ENCODE peak calls at places on chromosomes 5 and 9, in eight cellular contexts. Y, W, G, T, S, K, U and H are unnamed samples.

GRCh38 chr5:107813559-107813958 is 142.8 kb upstream of the EFNA5 start:
- DNase-seq in Y (no peak), W (no peak), G (no peak), T (peak; percentile 71), S (no peak), K (no peak), U (no peak), H (no peak)

GRCh38 chr5:177334155-177334551 is 17.3 kb downstream of the LMAN2 start:
- DNase-seq in Y (no peak), W (no peak), G (no peak), T (no peak), S (no peak), K (no peak), U (no peak), H (no peak)

GRCh38 chr9:124128568-124128967 is 117.0 kb downstream of the LHX2 start:
- DNase-seq in Y (no peak), W (no peak), G (peak; percentile 50), T (no peak), S (no peak), K (no peak), U (no peak), H (no peak)

GRCh38 chr5:129053438-129053837 is 41.1 kb upstream of the ISOC1 start:
- DNase-seq in Y (no peak), W (no peak), G (no peak), T (no peak), S (no peak), K (no peak), U (no peak), H (no peak)

GRCh38 chr5:96177303-96177869 is 215.7 kb upstream of the ELL2 start:
- DNase-seq in Y (peak; percentile 87), W (no peak), G (peak; percentile 94), T (no peak), S (peak; percentile 12), K (no peak), U (peak; percentile 15), H (peak; percentile 56)

GRCh38 chr5:132134384-132134783 is 60.8 kb downstream of the CSF2 start:
- DNase-seq in Y (peak; percentile 34), W (peak; percentile 23), G (peak; percentile 59), T (peak; percentile 61), S (peak; percentile 8), K (no peak), U (peak; percentile 8), H (no peak)

GRCh38 chr5:142770650-142771609 is 753 bp downstream of the ARHGAP26 start:
- DNase-seq in Y (peak; percentile 62), W (peak; percentile 81), G (peak; percentile 49), T (peak; percentile 50), S (no peak), K (peak; percentile 68), U (peak; percentile 75), H (peak; percentile 62)

GRCh38 chr5:83567741-83568530 is 96.4 kb downstream of the VCAN start:
- DNase-seq in Y (peak; percentile 91), W (no peak), G (peak; percentile 86), T (peak; percentile 55), S (no peak), K (no peak), U (no peak), H (no peak)

GRCh38 chr5:19874811-19875210 is 113.2 kb downstream of the CDH18 start:
- DNase-seq in Y (no peak), W (no peak), G (no peak), T (no peak), S (no peak), K (no peak), U (no peak), H (no peak)

GRCh38 chr5:53874409-53874808 is 314.0 kb downstream of the NDUFS4 start:
- DNase-seq in Y (peak; percentile 53), W (peak; percentile 59), G (peak; percentile 21), T (no peak), S (no peak), K (peak; percentile 5), U (peak; percentile 12), H (peak; percentile 13)

GRCh38 chr9:70111641-70112236 is 68.1 kb downstream of the MAMDC2 start:
- DNase-seq in Y (no peak), W (no peak), G (peak; percentile 88), T (no peak), S (peak; percentile 44), K (no peak), U (no peak), H (peak; percentile 22)

GRCh38 chr9:1217076-1217475 is 166.9 kb downstream of the DMRT2 start:
- DNase-seq in Y (peak; percentile 44), W (no peak), G (no peak), T (no peak), S (no peak), K (no peak), U (no peak), H (no peak)

GRCh38 chr9:126637002-126637849 is 23.5 kb downstream of the LMX1B start:
- DNase-seq in Y (no peak), W (no peak), G (no peak), T (no peak), S (no peak), K (no peak), U (no peak), H (no peak)

GRCh38 chr5:92562065-92562464 is 1019.0 kb downstream of the NR2F1-AS1 start:
- DNase-seq in Y (peak; percentile 13), W (no peak), G (no peak), T (no peak), S (no peak), K (no peak), U (no peak), H (no peak)

GRCh38 chr9:124628741-124629140 is 121.5 kb upstream of the NR5A1 start:
- DNase-seq in Y (no peak), W (no peak), G (no peak), T (no peak), S (no peak), K (no peak), U (no peak), H (no peak)

GRCh38 chr9:129285382-129285781 is 107.3 kb upstream of the IER5L start:
- DNase-seq in Y (no peak), W (no peak), G (no peak), T (no peak), S (no peak), K (no peak), U (no peak), H (no peak)

GRCh38 chr5:31811210-31811609 is 172.3 kb downstream of the PDZD2 start:
- DNase-seq in Y (peak; percentile 93), W (no peak), G (peak; percentile 87), T (no peak), S (peak; percentile 48), K (no peak), U (no peak), H (no peak)

GRCh38 chr5:169707714-169708113 is 70.6 kb downstream of the DOCK2 start:
- DNase-seq in Y (no peak), W (no peak), G (no peak), T (no peak), S (no peak), K (no peak), U (no peak), H (no peak)

GRCh38 chr5:54558362-54558761 is 40.8 kb downstream of the SNX18 start:
- DNase-seq in Y (no peak), W (no peak), G (no peak), T (no peak), S (no peak), K (no peak), U (no peak), H (no peak)

GRCh38 chr9:111330124-111330523 is at the start of gene OR2K2:
- DNase-seq in Y (no peak), W (no peak), G (no peak), T (no peak), S (no peak), K (no peak), U (no peak), H (no peak)
- TF ChIP-seq EZH2phosphoT487 in Y (no peak), W (no peak), G (no peak), T (no peak), S (no peak), K (no peak), U (no peak), H (no peak)

GRCh38 chr9:33446507-33447403 is 638 bp downstream of the AQP3 start:
- DNase-seq in Y (peak; percentile 70), W (no peak), G (peak; percentile 68), T (peak; percentile 86), S (no peak), K (peak; percentile 24), U (peak; percentile 68), H (peak; percentile 82)

GRCh38 chr9:33447404-33448158 is at the start of gene AQP3:
- DNase-seq in Y (peak; percentile 73), W (peak; percentile 89), G (peak; percentile 37), T (peak; percentile 83), S (no peak), K (peak; percentile 73), U (peak; percentile 88), H (peak; percentile 86)

GRCh38 chr9:33445941-33446506 is 1.4 kb downstream of the AQP3 start:
- DNase-seq in Y (no peak), W (no peak), G (no peak), T (no peak), S (no peak), K (peak; percentile 86), U (no peak), H (no peak)

GRCh38 chr9:33449715-33450114 is 2.3 kb upstream of the AQP3 start:
- DNase-seq in Y (no peak), W (no peak), G (no peak), T (no peak), S (no peak), K (no peak), U (no peak), H (no peak)

GRCh38 chr9:33448159-33448511 is 742 bp upstream of the AQP3 start:
- DNase-seq in Y (no peak), W (no peak), G (no peak), T (no peak), S (no peak), K (no peak), U (no peak), H (no peak)
- H3K4me3 ChIP-seq in Y (peak overlapping the region; percentile 71), W (peak overlapping the region; percentile 79), G (no peak overlapping the region), T (peak overlapping the region; percentile 92), S (no peak overlapping the region), K (peak overlapping the region; percentile 65), U (no peak overlapping the region), H (no peak overlapping the region)

GRCh38 chr5:178793156-178793555 is 62.7 kb upstream of the ZNF354A start:
- DNase-seq in Y (no peak), W (peak; percentile 90), G (peak; percentile 63), T (no peak), S (peak; percentile 16), K (peak; percentile 35), U (peak; percentile 71), H (peak; percentile 39)
- H3K9me2 ChIP-seq in Y (no peaks in the 10 kb centered on the region), W (no peaks in the 10 kb centered on the region), G (no peaks in the 10 kb centered on the region), T (no peaks in the 10 kb centered on the region), S (no peaks in the 10 kb centered on the region), K (no peaks in the 10 kb centered on the region), U (no peaks in the 10 kb centered on the region), H (no peaks in the 10 kb centered on the region)

DNA sequence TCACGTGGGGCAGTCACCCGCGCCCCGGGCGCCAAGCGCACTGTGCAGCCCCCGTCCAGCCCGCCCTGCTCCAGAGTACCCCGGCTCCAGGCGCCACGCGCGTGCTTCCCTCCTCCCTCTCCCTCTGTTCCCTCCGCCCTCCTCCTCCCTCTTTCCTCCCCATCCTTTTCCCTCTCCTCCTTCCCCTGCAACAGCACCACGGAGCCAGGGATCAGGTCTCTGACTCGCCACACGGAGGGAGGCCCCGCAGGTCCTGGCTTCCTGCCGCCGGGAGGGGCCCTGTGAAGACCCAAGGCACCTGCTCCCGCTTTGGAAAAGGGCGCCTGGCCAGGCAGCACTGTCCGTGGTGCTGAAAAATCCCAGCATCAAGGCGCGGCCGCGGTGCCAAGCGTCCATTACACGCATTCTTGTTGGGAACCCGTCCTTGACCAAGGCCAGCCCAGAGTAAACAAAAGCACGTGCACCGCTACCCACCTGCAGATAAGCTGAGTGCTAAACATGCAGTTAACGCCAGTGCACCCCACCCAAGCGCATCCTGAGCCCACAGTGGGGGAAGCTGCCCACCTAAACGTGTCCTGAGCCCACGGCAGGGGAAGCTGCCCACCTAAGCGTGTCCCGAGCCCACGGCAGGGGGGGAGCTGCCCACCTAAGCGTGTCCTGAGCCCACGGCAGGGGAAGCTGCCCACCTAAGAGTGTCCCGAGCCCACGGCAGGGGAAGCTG is 21.7 kb downstream of the SLC6A18 start:
- DNase-seq in Y (peak; percentile 38), W (peak; percentile 91), G (peak; percentile 59), T (no peak), S (no peak), K (peak; percentile 48), U (peak; percentile 52), H (peak; percentile 81)
- TF ChIP-seq EZH2phosphoT487 in Y (no peak), W (no peak), G (no peak), T (no peak), S (no peak), K (no peak), U (no peak), H (no peak)